ENCODE peak calls at places on chromosome 3, in eight cellular contexts. Q, Y, E, X, Z, V, N and O are unnamed samples.

GRCh38 chr3:13540332-13540995 is 8.5 kb upstream of the FBLN2 start:
- DNase-seq in E (no peak), N (no peak), Z (no peak), Q (no peak), Y (no peak), X (no peak), V (no peak), O (no peak)

GRCh38 chr3:88742066-88742465 is 365.4 kb upstream of the EPHA3 start:
- DNase-seq in Y (no peak), N (no peak), V (no peak), E (no peak), X (no peak), Z (peak), Q (no peak), O (no peak)

GRCh38 chr3:142270407-142270806 is 45.0 kb upstream of the GK5 start:
- DNase-seq in E (no peak), Q (no peak), V (no peak), X (peak), Y (no peak), Z (no peak), N (peak), O (no peak)

GRCh38 chr3:174010902-174011301 is 613.4 kb downstream of the NLGN1 start:
- DNase-seq in X (no peak), N (no peak), Y (no peak), V (no peak), Q (no peak), Z (no peak), E (no peak), O (no peak)

GRCh38 chr3:25495726-25496125 is 67.7 kb downstream of the RARB start:
- DNase-seq in E (no peak), V (no peak), Z (no peak), X (no peak), N (peak), Q (no peak), Y (no peak), O (no peak)

GRCh38 chr3:141386080-141386594 is 17.8 kb downstream of the ZBTB38 start:
- DNase-seq in N (no peak), X (no peak), Y (no peak), Z (no peak), Q (no peak), V (no peak), E (no peak), O (no peak)

GRCh38 chr3:151765685-151766084 is 32.0 kb downstream of the AADACL2 start:
- DNase-seq in Q (no peak), V (no peak), Y (no peak), N (no peak), X (no peak), Z (no peak), E (no peak), O (no peak)

GRCh38 chr3:22091329-22091728 is 340.3 kb upstream of the ZNF385D start:
- DNase-seq in Y (no peak), E (no peak), V (no peak), X (no peak), Q (no peak), Z (no peak), N (no peak), O (no peak)

GRCh38 chr3:24740367-24740766 is 245.7 kb upstream of the THRB start:
- DNase-seq in E (no peak), Q (no peak), N (no peak), V (no peak), Y (no peak), X (no peak), Z (no peak), O (no peak)

GRCh38 chr3:188323067-188323842 is 169.3 kb downstream of the LPP start:
- DNase-seq in E (peak), V (no peak), N (no peak), X (no peak), Y (no peak), Z (no peak), Q (no peak), O (no peak)

GRCh38 chr3:176075046-176075445 is 1122.2 kb downstream of the TBL1XR1 start:
- DNase-seq in N (no peak), X (no peak), Z (no peak), V (no peak), E (no peak), Q (no peak), Y (no peak), O (no peak)

GRCh38 chr3:73546961-73547360 is 77.8 kb downstream of the PDZRN3 start:
- DNase-seq in Y (no peak), E (no peak), V (no peak), X (no peak), Q (no peak), Z (peak), N (peak), O (no peak)

GRCh38 chr3:5710718-5711117 is 523.2 kb downstream of the EDEM1 start:
- DNase-seq in Y (no peak), Z (no peak), N (no peak), X (no peak), V (no peak), E (no peak), Q (no peak), O (no peak)

GRCh38 chr3:5707794-5708193 is 520.3 kb downstream of the EDEM1 start:
- DNase-seq in Z (no peak), Q (no peak), E (no peak), X (no peak), V (no peak), Y (no peak), N (no peak), O (no peak)

GRCh38 chr3:5709704-5710103 is 522.2 kb downstream of the EDEM1 start:
- DNase-seq in X (no peak), N (no peak), E (no peak), V (no peak), Q (no peak), Y (no peak), Z (no peak), O (no peak)
- TF ChIP-seq CTCF in X (no peak), N (no peak), E (no peak), V (no peak), Q (no peak), Y (no peak), Z (no peak), O (no peak)

DNA sequence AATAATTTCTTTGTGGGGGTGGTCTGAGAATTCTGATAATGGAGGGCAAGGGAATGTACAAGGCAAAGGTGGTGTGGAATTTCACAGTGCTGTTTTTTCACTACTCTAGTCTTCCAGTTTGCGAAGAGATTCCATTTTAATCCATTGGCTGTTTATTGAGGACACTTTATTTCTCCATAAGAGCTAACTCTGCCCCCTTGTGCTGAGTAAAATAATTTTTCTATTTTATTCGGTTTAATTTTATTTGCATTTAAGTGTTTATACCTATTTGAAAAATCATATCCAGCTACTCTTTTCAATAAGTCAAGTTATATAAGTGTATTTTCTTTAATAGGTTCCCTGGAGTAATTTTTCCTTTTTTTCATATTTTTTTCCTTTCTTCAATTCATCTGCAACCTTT is 840.1 kb downstream of the TUSC7 start:
- DNase-seq in Q (no peak), N (peak), Y (no peak), Z (no peak), X (no peak), E (no peak), V (no peak), O (no peak)
- TF ChIP-seq CTCF in Q (no peak), N (peak), Y (no peak), Z (no peak), X (no peak), E (no peak), V (no peak), O (peak)

GRCh38 chr3:69008980-69009379 is 4.5 kb downstream of the EOGT start:
- DNase-seq in N (no peak), Y (no peak), Q (no peak), V (no peak), X (no peak), Z (no peak), E (no peak), O (no peak)
- TF ChIP-seq CTCF in N (no peak), Y (no peak), Q (no peak), V (no peak), X (no peak), Z (no peak), E (no peak), O (no peak)

DNA sequence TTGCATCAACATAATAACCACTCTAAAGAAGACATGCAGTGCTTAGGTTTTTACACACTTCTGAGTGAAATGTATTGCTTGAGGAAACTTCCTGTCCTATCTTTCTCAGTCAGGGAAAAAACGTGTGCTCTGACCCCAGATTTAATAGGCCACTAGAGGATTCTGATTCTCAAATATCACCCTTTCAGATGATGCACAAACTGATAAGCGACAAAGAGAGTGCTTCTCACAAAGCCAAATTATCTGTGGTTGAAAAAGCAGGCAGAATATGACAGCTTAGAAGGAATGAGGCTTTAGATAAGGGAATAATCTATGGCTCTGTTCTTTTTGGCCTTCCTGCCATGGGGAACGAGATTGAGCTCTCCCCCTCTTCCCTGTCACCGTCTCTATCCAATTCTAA is 583.4 kb upstream of the SGO1 start:
- DNase-seq in E (no peak), N (no peak), X (no peak), Q (no peak), V (no peak), Z (no peak), Y (no peak), O (no peak)
- TF ChIP-seq CTCF in E (no peak), N (no peak), X (no peak), Q (no peak), V (no peak), Z (no peak), Y (no peak), O (no peak)

DNA sequence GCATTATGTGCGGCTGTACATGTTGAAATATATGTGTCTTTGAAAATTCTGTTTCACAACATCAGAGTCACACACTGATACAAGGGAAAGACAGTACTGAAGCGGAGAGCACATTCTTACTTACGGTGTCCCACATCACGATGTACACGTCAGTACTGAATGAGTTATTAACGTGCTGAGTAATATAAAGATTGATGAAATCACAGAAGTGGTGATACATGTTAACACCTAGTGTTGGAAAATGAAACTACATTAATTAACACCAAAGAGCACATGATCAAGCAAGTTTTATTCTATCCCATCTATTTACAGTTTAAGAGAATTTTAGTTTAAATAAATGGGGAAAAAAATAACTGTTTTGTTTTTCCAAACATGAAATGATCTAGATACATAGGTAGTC is 15.6 kb downstream of the EOGT start:
- DNase-seq in Z (no peak), X (no peak), Q (no peak), V (no peak), Y (no peak), E (no peak), N (no peak), O (no peak)
- TF ChIP-seq CTCF in Z (no peak), X (no peak), Q (no peak), V (no peak), Y (no peak), E (no peak), N (no peak), O (peak)

GRCh38 chr3:76679510-76679909 is 360.4 kb upstream of the ROBO2 start:
- DNase-seq in E (no peak), V (no peak), Z (no peak), Q (no peak), Y (no peak), N (no peak), X (no peak), O (no peak)
- TF ChIP-seq CTCF in E (peak), V (no peak), Z (no peak), Q (no peak), Y (no peak), N (no peak), X (no peak), O (peak)

DNA sequence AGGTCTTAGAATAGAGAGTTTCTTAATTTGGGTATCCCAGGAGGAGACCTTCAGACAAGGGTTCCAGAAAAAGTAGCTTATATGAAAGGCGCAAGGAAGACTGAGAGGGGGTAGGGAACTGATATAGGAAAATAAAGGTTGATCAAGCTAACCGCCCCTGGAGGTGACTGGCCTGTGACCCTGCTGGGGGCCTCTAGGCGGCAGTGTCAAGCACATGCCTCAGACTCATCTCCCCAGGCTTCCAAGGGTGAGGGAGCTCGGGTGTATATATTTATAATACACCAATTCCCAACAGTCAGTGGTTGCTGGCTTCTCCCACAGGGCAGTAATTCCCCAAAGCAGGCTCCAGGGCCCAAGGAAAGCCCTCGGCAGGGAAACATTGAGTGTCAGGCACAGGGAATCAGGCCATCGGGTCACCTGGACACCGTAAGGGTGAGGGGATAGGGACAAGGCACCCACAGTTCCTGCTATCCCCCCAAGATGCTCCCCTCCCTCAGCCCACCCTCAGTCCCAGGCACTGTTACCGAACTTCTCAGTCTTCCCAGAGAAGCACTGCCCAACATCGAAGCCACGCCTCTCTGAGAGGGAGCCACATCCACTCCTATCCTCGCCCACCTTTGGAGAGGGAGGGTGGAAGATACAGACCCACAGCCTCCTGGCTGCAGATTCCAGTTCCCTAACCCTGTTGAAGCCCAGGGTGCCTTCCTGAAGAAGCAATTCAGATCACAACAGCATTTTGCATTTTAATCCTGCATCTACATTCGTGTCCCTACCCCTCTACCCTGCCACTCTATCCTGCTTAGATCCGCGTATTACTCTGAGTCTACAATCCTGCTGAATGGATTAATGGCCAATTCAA is 19.5 kb upstream of the CAV3 start:
- DNase-seq in Y (no peak), N (no peak), E (no peak), Q (no peak), X (no peak), Z (no peak), V (no peak), O (no peak)
- TF ChIP-seq CTCF in Y (no peak), N (peak), E (no peak), Q (no peak), X (no peak), Z (no peak), V (no peak), O (peak)